ENCODE peak calls at places on chromosomes 7 and 10, in four cellular contexts. B is stimulated activated CD4-positive, alpha-beta T cell treated with anti-CD3 and anti-CD28 coated beads, Interleukin-2, amount 100 ng/mL, for 24 hours; Q is cortex of kidney; K is endothelial cell. G is an unnamed sample.

GRCh38 chr7:44802418-44803025 is 6.0 kb downstream of the PPIA start:
- DNase-seq in K (no peak), B (no peak), Q (no peak), G (no peak)

GRCh38 chr10:70404906-70405824 is 1.2 kb downstream of the EIF4EBP2 start:
- DNase-seq in K (peak; percentile 39), Q (no peak), B (peak; percentile 35), G (peak; percentile 88)

GRCh38 chr7:521221-522070 is 1.8 kb upstream of the PDGFA start:
- DNase-seq in Q (no peak), B (peak; percentile 36), K (peak; percentile 36), G (peak; percentile 31)

GRCh38 chr10:103659674-103660363 is 166.3 kb downstream of the NEURL1 start:
- DNase-seq in B (peak; percentile 58), K (no peak), Q (no peak), G (peak; percentile 78)

GRCh38 chr7:75814407-75814947 is 871 bp upstream of the CCL24 start:
- DNase-seq in Q (no peak), B (no peak), K (no peak), G (no peak)

GRCh38 chr7:37491919-37492694 is 43.4 kb upstream of the ELMO1 start:
- DNase-seq in B (no peak), Q (no peak), K (peak; percentile 30), G (no peak)

GRCh38 chr10:96370575-96371157 is 11.9 kb upstream of the OPALIN start:
- DNase-seq in B (peak; percentile 54), Q (no peak), K (peak; percentile 67), G (peak; percentile 71)

GRCh38 chr7:150562919-150563318 is 4.3 kb upstream of the GIMAP4 start:
- DNase-seq in B (no peak), Q (no peak), K (no peak), G (no peak)

GRCh38 chr7:73528204-73528603 is 6.1 kb upstream of the BAZ1B start:
- DNase-seq in B (no peak), K (no peak), Q (no peak), G (no peak)

GRCh38 chr10:72186633-72187330 is 29.0 kb upstream of the ANAPC16 start:
- DNase-seq in B (no peak), K (no peak), Q (no peak), G (no peak)

GRCh38 chr10:30639946-30640786 is 10.6 kb upstream of the LYZL2 start:
- DNase-seq in K (no peak), Q (no peak), B (no peak), G (peak; percentile 78)

GRCh38 chr7:84271550-84271949 is 77.0 kb upstream of the SEMA3A start:
- DNase-seq in B (no peak), K (no peak), Q (no peak), G (no peak)

GRCh38 chr7:157827045-157827862 is 490.4 kb downstream of the DNAJB6 start:
- DNase-seq in Q (no peak), B (peak; percentile 32), K (no peak), G (no peak)

GRCh38 chr10:35040761-35041501 is 49.2 kb downstream of the CUL2 start:
- DNase-seq in K (no peak), B (no peak), Q (no peak), G (no peak)

GRCh38 chr7:17530741-17531417 is 232.4 kb downstream of the AHR start:
- DNase-seq in Q (no peak), K (no peak), B (no peak), G (no peak)

GRCh38 chr7:32427769-32428291 is 62.4 kb downstream of the LSM5 start:
- DNase-seq in K (peak; percentile 96), Q (no peak), B (peak; percentile 78), G (peak; percentile 82)

GRCh38 chr10:34808336-34808735 is 6.8 kb downstream of the PARD3 start:
- DNase-seq in B (no peak), Q (no peak), K (no peak), G (no peak)

GRCh38 chr10:93070378-93071176 is 3.1 kb upstream of the CYP26A1 start:
- DNase-seq in Q (no peak), B (no peak), K (no peak), G (no peak)

GRCh38 chr10:72152286-72152685 is 63.5 kb upstream of the ANAPC16 start:
- DNase-seq in K (no peak), Q (no peak), B (no peak), G (no peak)

GRCh38 chr10:98418596-98419265 is 3.7 kb upstream of the PYROXD2 start:
- DNase-seq in B (no peak), K (no peak), Q (no peak), G (no peak)